ENCODE peak calls at places on chromosomes 4 and X, in four cellular contexts. I is ovary; R is CD8-positive, alpha-beta T cell; F is heart left ventricle. D is an unnamed sample.
A peak's percentile ranks its signal among the peaks of the same experiment; 100 is the strongest.

GRCh38 chrX:153387987-153388721 is 13.0 kb downstream of the PNMA6E start:
- DNase-seq in I (peak; percentile 47), R (no peak), F (no peak), D (no peak)

GRCh38 chr4:11111370-11111769 is 317.3 kb downstream of the HS3ST1 start:
- DNase-seq in I (no peak), R (no peak), F (no peak), D (no peak)

GRCh38 chr4:185127021-185127925 is 15.8 kb upstream of the SLC25A4 start:
- DNase-seq in I (peak; percentile 65), R (no peak), F (peak; percentile 50), D (no peak)

GRCh38 chr4:185740471-185740873 is 71.5 kb downstream of the SORBS2 start:
- DNase-seq in I (no peak), R (no peak), F (no peak), D (no peak)

GRCh38 chr4:140924761-140925392 is 168.7 kb upstream of the TBC1D9 start:
- DNase-seq in I (no peak), R (no peak), F (no peak), D (no peak)

GRCh38 chr4:25107827-25108516 is 52.3 kb downstream of the SEPSECS start:
- DNase-seq in I (no peak), R (no peak), F (peak; percentile 70), D (no peak)

GRCh38 chr4:142845293-142846070 is 619 bp downstream of the INPP4B start:
- DNase-seq in I (peak; percentile 61), R (no peak), F (peak; percentile 39), D (no peak)

GRCh38 chr4:141346144-141346543 is 125.4 kb downstream of the ZNF330 start:
- DNase-seq in I (no peak), R (no peak), F (peak; percentile 34), D (peak; percentile 16)

GRCh38 chrX:45070116-45071007 is 130.3 kb downstream of the DIPK2B start:
- DNase-seq in I (no peak), R (no peak), F (no peak), D (peak; percentile 18)

GRCh38 chr4:93042746-93043145 is 739.0 kb downstream of the GRID2 start:
- DNase-seq in I (no peak), R (no peak), F (no peak), D (no peak)

GRCh38 chr4:129335263-129335662 is 239.3 kb downstream of the C4orf33 start:
- DNase-seq in I (no peak), R (no peak), F (no peak), D (no peak)

GRCh38 chr4:173289351-173289725 is 44.8 kb downstream of the HMGB2 start:
- DNase-seq in I (no peak), R (no peak), F (no peak), D (no peak)

GRCh38 chr4:140330311-140330900 is 43.0 kb upstream of the SCOC start:
- DNase-seq in I (no peak), R (no peak), F (no peak), D (peak; percentile 23)

GRCh38 chr4:98345838-98346237 is 84.7 kb downstream of the RAP1GDS1 start:
- DNase-seq in I (no peak), R (no peak), F (no peak), D (no peak)

GRCh38 chr4:167578906-167579305 is 344.6 kb upstream of the SPOCK3 start:
- DNase-seq in I (no peak), R (no peak), F (no peak), D (no peak)

GRCh38 chr4:19583827-19584569 is 667.7 kb upstream of the SLIT2 start:
- DNase-seq in I (no peak), R (no peak), F (peak; percentile 14), D (no peak)

GRCh38 chr4:41693629-41694028 is 54.9 kb downstream of the PHOX2B start:
- DNase-seq in I (no peak), R (no peak), F (no peak), D (peak; percentile 12)

GRCh38 chr4:64121803-64122202 is 287.4 kb downstream of the TECRL start:
- DNase-seq in I (no peak), R (no peak), F (no peak), D (no peak)

GRCh38 chrX:38694394-38694793 is 106.9 kb upstream of the MID1IP1 start:
- DNase-seq in I (no peak), R (no peak), F (no peak), D (no peak)

GRCh38 chr4:184100297-184100885 is 117.3 kb downstream of the ENPP6 start:
- DNase-seq in I (peak; percentile 79), R (no peak), F (peak; percentile 46), D (peak; percentile 11)

GRCh38 chr4:74874785-74875367 is 58.0 kb upstream of the PARM1 start:
- DNase-seq in I (no peak), R (no peak), F (no peak), D (peak; percentile 24)

GRCh38 chrX:136816970-136817369 is 36.2 kb upstream of the ARHGEF6 start:
- DNase-seq in I (no peak), R (no peak), F (no peak), D (no peak)

GRCh38 chr4:148112231-148112982 is 329.8 kb downstream of the NR3C2 start:
- DNase-seq in I (no peak), R (no peak), F (no peak), D (no peak)

GRCh38 chrX:37755073-37755472 is 24.8 kb upstream of the CYBB start:
- DNase-seq in I (no peak), R (no peak), F (no peak), D (no peak)

GRCh38 chrX:116379854-116380253 is 56.6 kb upstream of the SLC6A14 start:
- DNase-seq in I (no peak), R (no peak), F (peak; percentile 25), D (no peak)

GRCh38 chr4:135319685-135320084 is 1118.1 kb upstream of the PABPC4L start:
- DNase-seq in I (no peak), R (no peak), F (no peak), D (no peak)

GRCh38 chr4:94290245-94290644 is 52.4 kb downstream of the HPGDS start:
- DNase-seq in I (no peak), R (no peak), F (no peak), D (no peak)

GRCh38 chrX:103343105-103343504 is 13.1 kb downstream of the TCEAL7 start:
- DNase-seq in I (peak; percentile 55), R (peak; percentile 8), F (no peak), D (peak; percentile 39)

GRCh38 chr4:80335554-80336358 is at the start of gene CFAP299:
- DNase-seq in I (peak; percentile 89), R (no peak), F (peak; percentile 88), D (peak; percentile 95)

GRCh38 chrX:131763674-131764073 is 219.8 kb downstream of the OR13H1 start:
- DNase-seq in I (peak; percentile 74), R (no peak), F (peak; percentile 78), D (no peak)

GRCh38 chr4:144360394-144360793 is 219.9 kb upstream of the GYPA start:
- DNase-seq in I (no peak), R (no peak), F (no peak), D (no peak)

GRCh38 chr4:16596267-16596666 is 302.2 kb downstream of the LDB2 start:
- DNase-seq in I (no peak), R (no peak), F (no peak), D (no peak)

GRCh38 chr4:8688041-8688907 is 95.7 kb downstream of the CPZ start:
- DNase-seq in I (no peak), R (no peak), F (no peak), D (no peak)

GRCh38 chr4:168516841-168517240 is 20.0 kb downstream of the PALLD start:
- DNase-seq in I (no peak), R (no peak), F (no peak), D (no peak)

DNA sequence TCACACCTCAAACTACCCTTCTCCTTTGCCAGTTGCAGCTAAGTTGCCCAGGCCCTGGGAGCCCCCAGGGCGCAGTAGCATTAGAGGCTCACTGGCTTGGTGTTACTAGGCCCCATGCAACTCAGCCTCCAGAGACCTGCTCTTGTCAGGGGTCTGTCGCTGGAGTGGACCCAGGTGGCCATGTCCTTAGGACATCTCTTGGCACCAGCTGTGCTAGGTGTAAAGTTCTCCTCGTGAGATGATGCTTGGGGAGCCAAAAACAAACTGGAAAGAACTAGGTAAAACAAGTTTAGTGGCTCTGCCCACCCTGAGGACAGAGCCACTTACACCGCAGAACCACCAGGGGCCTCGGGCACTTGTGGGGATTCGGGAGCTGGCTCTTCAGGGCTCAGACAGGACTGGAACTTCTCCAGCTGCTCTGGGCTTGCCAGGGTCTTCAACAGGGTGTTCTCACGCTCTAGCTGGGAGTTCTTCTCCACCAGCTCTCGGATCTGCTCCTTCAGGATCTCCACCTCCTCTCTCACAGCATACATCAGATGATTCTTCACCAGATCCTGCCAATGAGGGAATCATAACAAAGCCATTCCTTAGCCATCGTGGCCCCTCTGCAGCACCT is 61.3 kb downstream of the TSC22D3 start:
- DNase-seq in I (no peak), R (peak; percentile 36), F (no peak), D (no peak)
- H3K4me1 ChIP-seq in I (peaks cover 10% of the 10 kb centered on the region), R (peaks cover 61% of the 10 kb centered on the region), F (peaks cover 40% of the 10 kb centered on the region), D (peaks cover 28% of the 10 kb centered on the region)

DNA sequence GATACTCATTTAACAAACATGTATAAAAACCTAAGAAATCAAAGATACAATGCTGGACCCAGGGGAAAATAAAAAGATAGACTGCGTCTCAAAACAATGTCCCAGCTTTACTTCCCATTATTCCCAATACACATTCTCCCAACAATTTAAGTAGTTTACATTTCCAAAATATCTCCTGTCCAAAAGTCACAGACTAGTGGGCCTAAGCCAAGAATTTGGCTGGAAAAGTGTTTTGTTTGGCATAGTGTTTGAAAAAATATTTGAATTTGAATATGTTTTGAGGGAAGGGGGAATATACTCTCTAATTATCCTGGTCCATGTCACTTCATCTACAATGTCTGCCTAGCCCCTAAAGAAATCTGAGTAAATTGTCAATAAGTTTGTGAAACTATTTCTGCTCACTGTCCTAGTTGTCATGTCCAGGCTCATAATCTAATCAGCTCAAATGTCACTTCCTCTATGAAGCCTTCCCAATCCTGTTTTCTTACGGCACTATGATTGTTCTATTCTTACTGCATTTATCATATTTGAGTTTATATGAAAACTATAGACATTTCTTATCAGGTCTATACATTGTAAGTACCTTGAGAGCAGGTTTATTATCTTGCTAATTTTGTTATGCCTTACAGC is 74.4 kb downstream of the SEC24D start:
- DNase-seq in I (no peak), R (no peak), F (no peak), D (no peak)
- H3K36me3 ChIP-seq in I (no peaks in the 10 kb centered on the region), R (peaks cover 8% of the 10 kb centered on the region), F (peaks cover 32% of the 10 kb centered on the region), D (peaks cover 76% of the 10 kb centered on the region)

GRCh38 chr4:478373-478772 is 20.6 kb downstream of the ZNF721 start:
- DNase-seq in I (no peak), R (no peak), F (no peak), D (no peak)
- H3K4me1 ChIP-seq in I (peaks cover 1% of the 10 kb centered on the region), R (peaks cover 8% of the 10 kb centered on the region), F (peaks cover 13% of the 10 kb centered on the region), D (no peaks in the 10 kb centered on the region)

DNA sequence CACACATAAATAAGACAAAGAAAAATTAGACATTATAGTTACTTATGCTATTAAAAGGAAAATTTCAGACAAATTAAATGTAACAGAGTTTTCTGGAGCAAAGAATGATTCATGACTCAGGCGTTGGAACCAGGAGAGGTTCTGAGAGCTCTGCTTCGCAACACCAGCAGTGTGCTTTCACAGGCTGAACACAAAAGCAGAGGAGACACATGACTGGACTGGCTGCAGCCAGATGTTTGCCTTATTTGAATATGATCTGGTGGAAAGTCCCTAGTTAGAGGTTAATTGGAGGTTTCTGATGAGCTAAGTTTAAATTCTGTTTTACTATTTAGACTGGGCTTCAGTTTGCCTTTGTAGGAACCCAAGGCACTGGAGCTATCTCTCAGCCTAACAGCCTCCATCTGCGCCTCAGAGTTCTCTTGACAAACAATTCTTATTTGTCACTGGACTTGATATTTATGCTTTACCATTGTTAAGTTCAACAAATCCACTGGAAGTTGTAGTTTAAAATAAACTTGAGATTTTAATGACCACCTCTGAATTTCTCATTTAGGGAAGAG is 16.2 kb downstream of the BOD1L1 start:
- DNase-seq in I (no peak), R (no peak), F (peak; percentile 42), D (no peak)
- H3K36me3 ChIP-seq in I (no peaks in the 10 kb centered on the region), R (peaks cover 37% of the 10 kb centered on the region), F (peaks cover 100% of the 10 kb centered on the region), D (peaks cover 13% of the 10 kb centered on the region)

GRCh38 chrX:10744011-10744410 is 123.6 kb upstream of the MID1 start:
- DNase-seq in I (no peak), R (no peak), F (no peak), D (no peak)
- H3K4me1 ChIP-seq in I (no peaks in the 10 kb centered on the region), R (no peaks in the 10 kb centered on the region), F (no peaks in the 10 kb centered on the region), D (no peaks in the 10 kb centered on the region)

GRCh38 chr4:47590325-47590724 is 105.2 kb downstream of the ATP10D start:
- DNase-seq in I (no peak), R (no peak), F (no peak), D (no peak)
- H3K36me3 ChIP-seq in I (no peaks in the 10 kb centered on the region), R (no peaks in the 10 kb centered on the region), F (peaks cover 97% of the 10 kb centered on the region), D (peaks cover 7% of the 10 kb centered on the region)